ENCODE peak calls at places on chromosomes 6 and 20, in six cellular contexts. V, E, B, D, J and K are unnamed samples.

GRCh38 chr6:150725795-150726194 is 126.1 kb downstream of the PLEKHG1 start:
- DNase-seq in V (no peak), E (no peak), B (no peak), D (no peak), J (no peak), K (no peak)

GRCh38 chr6:85392379-85392778 is 57.5 kb upstream of the NT5E start:
- DNase-seq in V (no peak), E (no peak), B (no peak), D (no peak), J (no peak), K (no peak)

GRCh38 chr20:25032478-25033183 is 25.3 kb downstream of the ACSS1 start:
- DNase-seq in V (peak), E (no peak), B (no peak), D (no peak), J (no peak), K (no peak)

GRCh38 chr20:51198238-51198637 is 175.3 kb upstream of the KCNG1 start:
- DNase-seq in V (no peak), E (no peak), B (no peak), D (no peak), J (no peak), K (no peak)

GRCh38 chr6:10202111-10202510 is 212.8 kb downstream of the TFAP2A start:
- DNase-seq in V (no peak), E (no peak), B (no peak), D (no peak), J (no peak), K (no peak)

GRCh38 chr6:2677080-2677593 is 73.6 kb downstream of the MYLK4 start:
- DNase-seq in V (no peak), E (no peak), B (no peak), D (no peak), J (no peak), K (no peak)

GRCh38 chr20:23407770-23408467 is 13.4 kb downstream of the NAPB start:
- DNase-seq in V (no peak), E (peak), B (no peak), D (no peak), J (no peak), K (peak)

GRCh38 chr20:7693761-7694160 is 246.5 kb downstream of the HAO1 start:
- DNase-seq in V (no peak), E (no peak), B (no peak), D (no peak), J (no peak), K (no peak)

GRCh38 chr6:90194371-90194841 is 102.2 kb downstream of the BACH2 start:
- DNase-seq in V (no peak), E (peak), B (no peak), D (no peak), J (no peak), K (no peak)

GRCh38 chr20:31998246-31998645 is 12.0 kb upstream of the CCM2L start:
- DNase-seq in V (no peak), E (no peak), B (no peak), D (no peak), J (no peak), K (no peak)

GRCh38 chr20:59580208-59580980 is 23.9 kb upstream of the PHACTR3 start:
- DNase-seq in V (no peak), E (no peak), B (no peak), D (no peak), J (no peak), K (no peak)

GRCh38 chr20:14979472-14979986 is 642.1 kb upstream of the FLRT3 start:
- DNase-seq in V (no peak), E (no peak), B (no peak), D (no peak), J (no peak), K (no peak)

GRCh38 chr6:39003072-39003471 is 45.5 kb upstream of the GLP1R start:
- DNase-seq in V (no peak), E (peak), B (peak), D (no peak), J (no peak), K (no peak)

GRCh38 chr6:168155193-168155592 is 76.2 kb upstream of the FRMD1 start:
- DNase-seq in V (no peak), E (no peak), B (no peak), D (no peak), J (no peak), K (peak)

GRCh38 chr6:146357578-146358340 is 185.9 kb upstream of the RAB32 start:
- DNase-seq in V (no peak), E (no peak), B (no peak), D (no peak), J (no peak), K (no peak)

GRCh38 chr6:34146021-34146782 is at the start of gene GRM4:
- DNase-seq in V (no peak), E (no peak), B (no peak), D (no peak), J (no peak), K (no peak)

GRCh38 chr20:18852318-18852717 is 38.7 kb downstream of the SCP2D1 start:
- DNase-seq in V (no peak), E (no peak), B (no peak), D (no peak), J (no peak), K (no peak)

GRCh38 chr6:148998704-148999103 is 251.9 kb downstream of the UST start:
- DNase-seq in V (no peak), E (no peak), B (no peak), D (no peak), J (no peak), K (no peak)

GRCh38 chr6:28337103-28337520 is 1.2 kb upstream of the ZSCAN31 start:
- DNase-seq in V (no peak), E (no peak), B (no peak), D (no peak), J (no peak), K (no peak)

GRCh38 chr6:126039284-126039683 is 52.9 kb downstream of the TRMT11 start:
- DNase-seq in V (no peak), E (no peak), B (no peak), D (no peak), J (no peak), K (no peak)

GRCh38 chr6:116925088-116925794 is 48.2 kb downstream of the RFX6 start:
- DNase-seq in V (no peak), E (no peak), B (no peak), D (no peak), J (no peak), K (no peak)

GRCh38 chr6:158303210-158303731 is 9.0 kb upstream of the TULP4 start:
- DNase-seq in V (no peak), E (no peak), B (no peak), D (no peak), J (no peak), K (no peak)

GRCh38 chr20:32983459-32984112 is 20.6 kb downstream of the SUN5 start:
- DNase-seq in V (no peak), E (no peak), B (no peak), D (no peak), J (no peak), K (no peak)

GRCh38 chr6:3194535-3195376 is 32.7 kb downstream of the TUBB2B start:
- DNase-seq in V (no peak), E (peak), B (no peak), D (no peak), J (no peak), K (no peak)

GRCh38 chr6:163338671-163339405 is 75.7 kb upstream of the QKI start:
- DNase-seq in V (peak), E (no peak), B (no peak), D (no peak), J (no peak), K (no peak)

GRCh38 chr20:33099842-33100538 is 20.5 kb downstream of the BPIFB4 start:
- DNase-seq in V (no peak), E (no peak), B (no peak), D (no peak), J (no peak), K (no peak)

GRCh38 chr6:139337830-139338229 is 36.6 kb downstream of the CITED2 start:
- DNase-seq in V (no peak), E (no peak), B (no peak), D (no peak), J (no peak), K (no peak)

GRCh38 chr6:141513830-141514229 is 618.9 kb upstream of the GJE1 start:
- DNase-seq in V (no peak), E (no peak), B (no peak), D (no peak), J (no peak), K (no peak)

GRCh38 chr6:118187568-118188164 is 280.6 kb downstream of the SLC35F1 start:
- DNase-seq in V (no peak), E (peak), B (no peak), D (no peak), J (no peak), K (no peak)

GRCh38 chr6:56282391-56282790 is 35.0 kb upstream of the COL21A1 start:
- DNase-seq in V (no peak), E (no peak), B (no peak), D (no peak), J (no peak), K (no peak)